ENCODE peak calls at places on chromosomes 1 and 21, in five cellular contexts. One of them, this sample, is unnamed.

GRCh38 chr1:88608139-88608943 is 75.7 kb upstream of the PKN2 start:
- DNase-seq in pancreas: no peak
- DNase-seq in K562: peak; percentile 29
- DNase-seq in mucosa of descending colon: no peak
- DNase-seq in IMR-90: peak; percentile 37
- DNase-seq in this sample: no peak

GRCh38 chr1:229408458-229409037 is 25.3 kb downstream of the ACTA1 start:
- DNase-seq in pancreas: no peak
- DNase-seq in K562: no peak
- DNase-seq in mucosa of descending colon: no peak
- DNase-seq in IMR-90: peak; percentile 7
- DNase-seq in this sample: peak; percentile 83

GRCh38 chr21:34593954-34594531 is 20.9 kb downstream of the RCAN1 start:
- DNase-seq in pancreas: no peak
- DNase-seq in K562: no peak
- DNase-seq in mucosa of descending colon: no peak
- DNase-seq in IMR-90: no peak
- DNase-seq in this sample: no peak

GRCh38 chr1:15244813-15245212 is 2.2 kb upstream of the FHAD1 start:
- DNase-seq in pancreas: no peak
- DNase-seq in K562: no peak
- DNase-seq in mucosa of descending colon: no peak
- DNase-seq in IMR-90: no peak
- DNase-seq in this sample: no peak

GRCh38 chr1:221162352-221162751 is 283.1 kb downstream of the HLX start:
- DNase-seq in pancreas: no peak
- DNase-seq in K562: no peak
- DNase-seq in mucosa of descending colon: no peak
- DNase-seq in IMR-90: no peak
- DNase-seq in this sample: no peak

GRCh38 chr1:214902636-214903320 is 179.8 kb upstream of the KCNK2 start:
- DNase-seq in pancreas: no peak
- DNase-seq in K562: no peak
- DNase-seq in mucosa of descending colon: no peak
- DNase-seq in IMR-90: peak; percentile 82
- DNase-seq in this sample: no peak

GRCh38 chr1:53348491-53349368 is 20.9 kb upstream of the LRP8 start:
- DNase-seq in pancreas: no peak
- DNase-seq in K562: no peak
- DNase-seq in mucosa of descending colon: no peak
- DNase-seq in IMR-90: no peak
- DNase-seq in this sample: no peak

GRCh38 chr21:26389971-26390641 is 183.0 kb downstream of the CYYR1 start:
- DNase-seq in pancreas: no peak
- DNase-seq in K562: no peak
- DNase-seq in mucosa of descending colon: no peak
- DNase-seq in IMR-90: peak; percentile 21
- DNase-seq in this sample: no peak

GRCh38 chr21:35559128-35559831 is 501.0 kb downstream of the SETD4 start:
- DNase-seq in pancreas: no peak
- DNase-seq in K562: peak; percentile 19
- DNase-seq in mucosa of descending colon: no peak
- DNase-seq in IMR-90: peak; percentile 95
- DNase-seq in this sample: peak; percentile 57

GRCh38 chr1:18200136-18200717 is 92.6 kb downstream of the IGSF21 start:
- DNase-seq in pancreas: no peak
- DNase-seq in K562: no peak
- DNase-seq in mucosa of descending colon: no peak
- DNase-seq in IMR-90: no peak
- DNase-seq in this sample: no peak

GRCh38 chr1:46166521-46167462 is 8.1 kb upstream of the TSPAN1 start:
- DNase-seq in pancreas: no peak
- DNase-seq in K562: no peak
- DNase-seq in mucosa of descending colon: peak; percentile 54
- DNase-seq in IMR-90: no peak
- DNase-seq in this sample: peak; percentile 56

GRCh38 chr1:204417231-204417997 is 5.8 kb upstream of the PPP1R15B start:
- DNase-seq in pancreas: peak; percentile 91
- DNase-seq in K562: peak; percentile 73
- DNase-seq in mucosa of descending colon: no peak
- DNase-seq in IMR-90: peak; percentile 97
- DNase-seq in this sample: peak; percentile 93

GRCh38 chr1:4054957-4055676 is 155.0 kb upstream of the C1orf174 start:
- DNase-seq in pancreas: no peak
- DNase-seq in K562: no peak
- DNase-seq in mucosa of descending colon: no peak
- DNase-seq in IMR-90: no peak
- DNase-seq in this sample: peak; percentile 43

GRCh38 chr21:15014220-15014619 is 50.6 kb downstream of the NRIP1 start:
- DNase-seq in pancreas: no peak
- DNase-seq in K562: no peak
- DNase-seq in mucosa of descending colon: no peak
- DNase-seq in IMR-90: peak; percentile 41
- DNase-seq in this sample: no peak

GRCh38 chr1:220370041-220370700 is 97.9 kb upstream of the RAB3GAP2 start:
- DNase-seq in pancreas: no peak
- DNase-seq in K562: no peak
- DNase-seq in mucosa of descending colon: no peak
- DNase-seq in IMR-90: peak; percentile 70
- DNase-seq in this sample: no peak

GRCh38 chr1:149926296-149926695 is 1.3 kb downstream of the SF3B4 start:
- DNase-seq in pancreas: no peak
- DNase-seq in K562: no peak
- DNase-seq in mucosa of descending colon: no peak
- DNase-seq in IMR-90: no peak
- DNase-seq in this sample: no peak
- H3K4me3 ChIP-seq in pancreas: peak overlapping the region; percentile 79
- H3K4me3 ChIP-seq in K562: peak overlapping the region; percentile 93
- H3K4me3 ChIP-seq in mucosa of descending colon: no peak overlapping the region
- H3K4me3 ChIP-seq in IMR-90: no peak overlapping the region
- H3K4me3 ChIP-seq in this sample: no peak overlapping the region

GRCh38 chr1:76993036-76993435 is 125.8 kb downstream of the ST6GALNAC5 start:
- DNase-seq in pancreas: no peak
- DNase-seq in K562: no peak
- DNase-seq in mucosa of descending colon: no peak
- DNase-seq in IMR-90: no peak
- DNase-seq in this sample: no peak

DNA sequence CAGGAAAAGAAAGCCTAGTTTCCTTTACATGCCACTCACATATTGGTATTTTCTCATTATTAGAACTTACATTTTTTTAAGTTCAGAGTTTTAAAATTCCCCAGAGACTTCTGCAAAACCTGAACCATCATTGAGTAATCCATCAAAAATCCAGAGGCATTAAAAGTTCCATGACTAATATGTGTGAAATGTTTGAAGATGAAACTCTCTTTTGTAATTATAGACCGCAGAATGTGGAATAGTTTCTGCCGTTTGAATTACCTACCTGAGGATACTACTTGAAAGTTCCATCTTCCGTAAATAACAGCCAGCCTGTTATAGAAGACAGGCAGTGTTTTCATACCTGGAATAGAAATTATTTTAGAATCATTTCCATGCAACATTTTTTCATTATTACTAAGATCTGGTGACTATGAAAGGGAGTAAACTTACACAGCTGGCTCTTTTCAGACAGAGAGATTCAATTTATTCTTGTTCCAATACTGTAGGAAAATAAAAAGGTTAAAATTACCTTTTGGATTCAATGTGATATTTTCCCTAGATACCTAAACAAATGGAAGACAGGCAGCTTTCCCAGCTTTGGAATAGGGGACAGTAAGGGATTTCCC is 131.4 kb downstream of the ST6GALNAC5 start:
- DNase-seq in pancreas: no peak
- DNase-seq in K562: no peak
- DNase-seq in mucosa of descending colon: no peak
- DNase-seq in IMR-90: peak; percentile 62
- DNase-seq in this sample: no peak
- H3K4me3 ChIP-seq in pancreas: no peak overlapping the region
- H3K4me3 ChIP-seq in K562: no peak overlapping the region
- H3K4me3 ChIP-seq in mucosa of descending colon: no peak overlapping the region
- H3K4me3 ChIP-seq in IMR-90: no peak overlapping the region
- H3K4me3 ChIP-seq in this sample: no peak overlapping the region

DNA sequence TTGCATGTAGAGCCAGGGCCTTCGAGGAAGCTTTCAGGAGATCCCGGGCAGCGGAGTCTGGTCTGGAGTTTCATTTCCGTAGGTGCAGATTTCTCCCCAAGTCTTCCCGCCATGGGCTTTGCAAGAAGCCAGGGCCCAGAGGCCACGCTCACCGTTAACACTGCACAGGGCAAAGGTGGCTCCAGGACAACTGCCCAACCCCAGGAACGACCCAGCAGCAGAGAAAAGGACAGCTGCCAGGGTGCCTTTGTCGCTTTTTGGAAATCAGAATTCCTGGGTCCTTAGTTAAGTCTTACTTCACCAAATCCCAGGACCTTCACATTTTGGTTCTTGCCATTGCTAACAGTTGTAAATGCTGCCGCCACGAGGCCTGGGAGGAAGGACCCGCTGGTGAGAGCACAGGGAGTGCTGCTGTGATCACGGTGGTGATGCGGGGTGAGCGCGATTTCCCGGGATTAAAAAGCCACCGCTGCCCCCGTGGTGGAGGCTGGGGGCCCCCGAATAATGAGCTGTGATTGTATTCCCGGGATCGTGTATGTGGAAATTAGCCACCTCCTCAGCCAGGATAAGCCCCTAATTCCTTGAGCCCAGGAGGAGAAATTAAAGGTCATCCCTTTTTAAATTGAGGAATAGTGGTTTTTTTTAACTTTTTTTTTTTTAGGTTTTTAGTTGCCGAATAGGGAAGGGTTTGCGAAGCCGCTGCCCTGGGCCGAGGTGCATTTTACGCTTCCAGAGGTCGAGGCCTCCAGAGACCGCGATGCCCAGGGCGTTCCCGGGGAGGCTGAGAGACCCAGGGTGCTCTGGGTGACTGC is 8.2 kb downstream of the SIM2 start:
- DNase-seq in pancreas: no peak
- DNase-seq in K562: no peak
- DNase-seq in mucosa of descending colon: no peak
- DNase-seq in IMR-90: peak; percentile 37
- DNase-seq in this sample: no peak
- H3K4me3 ChIP-seq in pancreas: no peak overlapping the region
- H3K4me3 ChIP-seq in K562: no peak overlapping the region
- H3K4me3 ChIP-seq in mucosa of descending colon: no peak overlapping the region
- H3K4me3 ChIP-seq in IMR-90: no peak overlapping the region
- H3K4me3 ChIP-seq in this sample: no peak overlapping the region

DNA sequence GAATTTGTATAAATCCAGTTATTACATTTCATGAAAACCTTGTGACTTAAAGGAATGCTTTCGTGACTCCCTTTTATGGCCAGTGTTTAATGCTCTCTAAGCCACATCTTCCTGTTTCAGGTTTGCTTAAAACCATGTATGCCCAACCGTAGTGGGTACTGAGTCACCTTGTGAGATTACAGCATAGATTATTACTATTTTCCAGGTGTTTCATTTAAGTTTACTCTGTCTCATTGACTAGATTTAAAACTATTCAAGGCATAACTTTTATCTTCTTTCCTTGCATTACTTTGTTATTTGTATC is 40.1 kb upstream of the KIF1B start:
- DNase-seq in pancreas: no peak
- DNase-seq in K562: no peak
- DNase-seq in mucosa of descending colon: no peak
- DNase-seq in IMR-90: peak; percentile 28
- DNase-seq in this sample: no peak
- H3K4me3 ChIP-seq in pancreas: no peak overlapping the region
- H3K4me3 ChIP-seq in K562: no peak overlapping the region
- H3K4me3 ChIP-seq in mucosa of descending colon: no peak overlapping the region
- H3K4me3 ChIP-seq in IMR-90: no peak overlapping the region
- H3K4me3 ChIP-seq in this sample: no peak overlapping the region

DNA sequence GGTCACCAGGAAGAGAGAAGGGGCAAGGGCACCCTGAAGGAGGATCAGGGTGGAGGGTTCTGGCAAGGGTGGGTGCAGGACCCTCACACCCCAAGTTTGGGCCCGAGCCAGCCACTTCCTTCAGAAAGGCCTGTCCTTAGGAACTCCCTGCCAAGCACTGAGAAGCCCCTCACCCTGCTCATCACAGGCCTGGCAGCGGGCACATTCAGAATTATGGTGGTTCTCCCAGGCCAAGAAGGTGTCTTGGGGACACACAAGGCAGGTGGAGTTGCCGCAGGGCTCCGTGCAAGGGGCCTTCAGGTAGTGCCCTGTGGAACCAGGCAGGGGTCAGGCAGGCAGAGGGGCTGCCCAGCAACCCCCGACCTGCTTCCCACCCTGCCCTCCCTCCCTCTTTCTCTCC is 1.1 kb downstream of the TNFRSF25 start:
- DNase-seq in pancreas: no peak
- DNase-seq in K562: no peak
- DNase-seq in mucosa of descending colon: no peak
- DNase-seq in IMR-90: no peak
- DNase-seq in this sample: no peak
- H3K4me3 ChIP-seq in pancreas: no peak overlapping the region
- H3K4me3 ChIP-seq in K562: no peak overlapping the region
- H3K4me3 ChIP-seq in mucosa of descending colon: no peak overlapping the region
- H3K4me3 ChIP-seq in IMR-90: no peak overlapping the region
- H3K4me3 ChIP-seq in this sample: no peak overlapping the region

GRCh38 chr1:32716312-32717126 is 13.9 kb upstream of the SYNC start:
- DNase-seq in pancreas: peak; percentile 99
- DNase-seq in K562: peak; percentile 95
- DNase-seq in mucosa of descending colon: peak; percentile 98
- DNase-seq in IMR-90: no peak
- DNase-seq in this sample: peak; percentile 86
- H3K4me3 ChIP-seq in pancreas: no peak overlapping the region
- H3K4me3 ChIP-seq in K562: no peak overlapping the region
- H3K4me3 ChIP-seq in mucosa of descending colon: no peak overlapping the region
- H3K4me3 ChIP-seq in IMR-90: no peak overlapping the region
- H3K4me3 ChIP-seq in this sample: no peak overlapping the region

GRCh38 chr21:44933199-44933937 is 6.5 kb upstream of the SLX9 start:
- DNase-seq in pancreas: no peak
- DNase-seq in K562: no peak
- DNase-seq in mucosa of descending colon: no peak
- DNase-seq in IMR-90: no peak
- DNase-seq in this sample: no peak

GRCh38 chr21:44933938-44934260 is 5.9 kb upstream of the SLX9 start:
- DNase-seq in pancreas: no peak
- DNase-seq in K562: no peak
- DNase-seq in mucosa of descending colon: no peak
- DNase-seq in IMR-90: no peak
- DNase-seq in this sample: no peak

GRCh38 chr21:44931501-44932365 is 8.1 kb upstream of the SLX9 start:
- DNase-seq in pancreas: peak; percentile 13
- DNase-seq in K562: no peak
- DNase-seq in mucosa of descending colon: no peak
- DNase-seq in IMR-90: no peak
- DNase-seq in this sample: no peak

GRCh38 chr21:44931137-44931500 is 8.7 kb upstream of the SLX9 start:
- DNase-seq in pancreas: peak; percentile 19
- DNase-seq in K562: no peak
- DNase-seq in mucosa of descending colon: no peak
- DNase-seq in IMR-90: no peak
- DNase-seq in this sample: no peak

GRCh38 chr21:44932366-44933181 is 7.3 kb upstream of the SLX9 start:
- DNase-seq in pancreas: no peak
- DNase-seq in K562: peak; percentile 81
- DNase-seq in mucosa of descending colon: peak; percentile 75
- DNase-seq in IMR-90: no peak
- DNase-seq in this sample: no peak
- H3K4me3 ChIP-seq in pancreas: peak overlapping the region; percentile 48
- H3K4me3 ChIP-seq in K562: peak overlapping the region; percentile 5
- H3K4me3 ChIP-seq in mucosa of descending colon: no peak overlapping the region
- H3K4me3 ChIP-seq in IMR-90: peak overlapping the region; percentile 44
- H3K4me3 ChIP-seq in this sample: peak overlapping the region; percentile 48